ENCODE peak calls at places on chromosomes 2 and 18, in six cellular contexts. C is A549, R is HFFc6, M is body of pancreas, O is left ventricle myocardium inferior, K is breast epithelium. A is an unnamed sample.

GRCh38 chr2:86613515-86613914 is 10.2 kb downstream of the RNF103 start:
- DNase-seq in R (no peak), M (no peak), C (no peak), O (no peak), K (no peak), A (no peak)

GRCh38 chr2:188984126-188984525 is 10.0 kb downstream of the COL3A1 start:
- DNase-seq in M (no peak), O (no peak), C (no peak), R (peak), K (no peak), A (no peak)

GRCh38 chr2:11257078-11257477 is 87.4 kb downstream of the ROCK2 start:
- DNase-seq in R (no peak), C (no peak), M (no peak), O (no peak), K (no peak), A (no peak)

GRCh38 chr2:217076651-217077232 is 216.9 kb upstream of the TNP1 start:
- DNase-seq in O (no peak), C (no peak), K (no peak), M (no peak), R (no peak), A (no peak)

GRCh38 chr2:28750316-28751101 is 1.1 kb upstream of the PPP1CB start:
- DNase-seq in K (no peak), M (peak), R (peak), C (no peak), O (no peak), A (no peak)

GRCh38 chr2:222774941-222775340 is 85.9 kb upstream of the ACSL3 start:
- DNase-seq in M (no peak), K (no peak), O (no peak), R (peak), C (no peak), A (no peak)

GRCh38 chr18:45755936-45756335 is 32.0 kb downstream of the SLC14A1 start:
- DNase-seq in C (no peak), O (no peak), K (peak), R (no peak), M (peak), A (peak)

GRCh38 chr2:173058673-173059072 is 17.0 kb upstream of the MAP3K20 start:
- DNase-seq in C (no peak), O (no peak), M (no peak), R (no peak), K (no peak), A (no peak)

GRCh38 chr2:46873632-46874068 is 42.0 kb downstream of the MCFD2 start:
- DNase-seq in M (peak), K (peak), O (peak), C (peak), R (peak), A (peak)

GRCh38 chr2:181129654-181130053 is 149.2 kb downstream of the UBE2E3 start:
- DNase-seq in M (no peak), R (no peak), O (no peak), K (no peak), C (no peak), A (no peak)

GRCh38 chr2:240957656-240958365 is 40.6 kb upstream of the SNED1 start:
- DNase-seq in M (peak), C (no peak), R (no peak), K (peak), O (no peak), A (peak)

GRCh38 chr2:99571609-99572344 is 82.0 kb upstream of the REV1 start:
- DNase-seq in C (no peak), O (no peak), R (no peak), M (no peak), K (no peak), A (no peak)

GRCh38 chr2:216011320-216011849 is 2.0 kb downstream of the MREG start:
- DNase-seq in R (no peak), C (no peak), O (no peak), K (no peak), M (no peak), A (no peak)

GRCh38 chr18:998976-999375 is 94.3 kb downstream of the ADCYAP1 start:
- DNase-seq in O (no peak), C (no peak), M (no peak), K (no peak), R (no peak), A (no peak)

GRCh38 chr2:234204480-234204879 is 154.0 kb downstream of the SPP2 start:
- DNase-seq in R (no peak), M (no peak), O (no peak), K (no peak), C (peak), A (no peak)

GRCh38 chr2:20454036-20454981 is 7.4 kb downstream of the RHOB start:
- DNase-seq in K (no peak), O (no peak), C (no peak), M (peak), R (no peak), A (no peak)

GRCh38 chr2:140508756-140509155 is 1622.1 kb downstream of the LRP1B start:
- DNase-seq in K (no peak), M (no peak), O (no peak), C (no peak), R (no peak), A (no peak)

GRCh38 chr2:101751875-101752619 is 54.5 kb downstream of the MAP4K4 start:
- DNase-seq in K (no peak), C (no peak), O (no peak), R (no peak), M (no peak), A (no peak)

GRCh38 chr2:1653137-1653789 is 91.1 kb downstream of the PXDN start:
- DNase-seq in C (no peak), O (peak), M (peak), K (peak), R (peak), A (peak)

GRCh38 chr2:45119855-45120254 is 110.6 kb upstream of the SIX2 start:
- DNase-seq in C (no peak), O (no peak), K (no peak), R (peak), M (no peak), A (no peak)

GRCh38 chr2:240620859-240621258 is 4.4 kb upstream of the GPR35 start:
- DNase-seq in O (no peak), M (peak), C (no peak), R (no peak), K (no peak), A (no peak)

GRCh38 chr18:77101410-77102245 is 31.0 kb downstream of the MBP start:
- DNase-seq in M (peak), K (peak), R (peak), O (peak), C (peak), A (peak)
- TF ChIP-seq CTCF in M (no peak), K (no peak), R (no peak), O (no peak), C (no peak), A (no peak)

DNA sequence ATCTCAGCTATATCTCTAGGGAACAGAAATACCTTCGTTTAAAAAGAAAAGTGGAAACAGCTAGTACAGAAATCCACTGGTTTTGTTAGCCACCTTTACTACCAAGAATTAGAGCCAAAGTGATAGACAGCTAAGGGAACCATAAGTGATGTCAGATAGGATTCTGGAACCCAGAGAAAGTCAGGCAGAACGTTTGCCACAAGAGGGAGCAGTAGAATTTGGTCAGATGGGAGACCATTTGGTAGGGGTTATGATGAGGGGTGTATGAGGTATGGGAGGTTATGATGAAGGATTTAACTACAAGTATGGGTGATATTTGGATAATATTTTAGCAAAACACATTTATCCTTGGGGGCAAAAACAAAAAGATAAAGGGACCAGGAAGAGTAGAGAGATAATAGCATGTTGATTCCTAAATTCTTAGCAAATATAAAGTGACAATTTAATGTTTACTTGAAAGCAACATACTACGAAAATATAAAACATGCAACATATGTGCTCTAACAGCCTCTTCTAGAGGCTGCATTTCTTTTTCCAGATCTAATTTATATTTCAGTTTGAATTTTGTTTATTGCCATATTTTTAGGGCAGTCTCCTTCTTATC is 3.3 kb downstream of the SLC8A1 start:
- DNase-seq in O (no peak), R (peak), C (peak), M (no peak), K (no peak), A (no peak)
- TF ChIP-seq CTCF in O (peak), R (peak), C (peak), M (no peak), K (no peak), A (no peak)

DNA sequence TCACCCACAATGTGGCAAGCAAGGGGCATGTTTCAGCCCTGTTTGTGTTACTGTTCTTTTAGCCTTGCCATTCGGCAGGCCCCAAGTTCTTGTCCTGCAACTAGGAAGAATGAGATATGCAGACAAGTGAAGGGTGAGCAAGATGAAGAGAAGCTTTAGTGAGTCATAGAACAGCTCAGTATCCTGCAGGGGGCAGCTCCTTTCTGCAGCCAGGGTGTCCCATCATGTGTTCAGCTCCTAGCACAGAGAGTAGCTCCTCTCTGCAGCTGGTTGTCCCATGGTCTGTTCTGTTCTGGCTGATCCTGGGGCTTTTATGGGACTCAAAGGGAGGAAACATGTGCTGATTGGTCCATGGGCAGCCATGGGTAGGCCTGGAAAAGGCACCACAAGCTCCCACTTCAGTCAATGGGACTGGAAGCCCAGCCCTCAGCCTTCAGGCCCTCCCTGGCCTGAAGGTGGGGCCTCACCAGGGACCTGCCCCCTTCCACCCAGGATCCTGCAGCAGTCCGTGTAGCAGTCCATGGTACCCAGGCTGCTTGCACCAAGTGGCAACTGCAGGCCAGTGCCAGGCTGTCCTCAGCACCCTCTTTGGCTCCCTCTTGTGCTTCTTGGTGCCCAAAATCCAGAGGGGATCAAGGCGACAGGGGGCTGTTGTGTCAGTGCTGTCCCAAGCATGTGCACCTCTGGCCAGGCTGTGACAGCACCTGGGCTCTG is 326.4 kb downstream of the NR4A2 start:
- DNase-seq in M (no peak), O (no peak), K (no peak), C (no peak), R (no peak), A (no peak)
- TF ChIP-seq CTCF in M (no peak), O (no peak), K (no peak), C (no peak), R (no peak), A (no peak)

DNA sequence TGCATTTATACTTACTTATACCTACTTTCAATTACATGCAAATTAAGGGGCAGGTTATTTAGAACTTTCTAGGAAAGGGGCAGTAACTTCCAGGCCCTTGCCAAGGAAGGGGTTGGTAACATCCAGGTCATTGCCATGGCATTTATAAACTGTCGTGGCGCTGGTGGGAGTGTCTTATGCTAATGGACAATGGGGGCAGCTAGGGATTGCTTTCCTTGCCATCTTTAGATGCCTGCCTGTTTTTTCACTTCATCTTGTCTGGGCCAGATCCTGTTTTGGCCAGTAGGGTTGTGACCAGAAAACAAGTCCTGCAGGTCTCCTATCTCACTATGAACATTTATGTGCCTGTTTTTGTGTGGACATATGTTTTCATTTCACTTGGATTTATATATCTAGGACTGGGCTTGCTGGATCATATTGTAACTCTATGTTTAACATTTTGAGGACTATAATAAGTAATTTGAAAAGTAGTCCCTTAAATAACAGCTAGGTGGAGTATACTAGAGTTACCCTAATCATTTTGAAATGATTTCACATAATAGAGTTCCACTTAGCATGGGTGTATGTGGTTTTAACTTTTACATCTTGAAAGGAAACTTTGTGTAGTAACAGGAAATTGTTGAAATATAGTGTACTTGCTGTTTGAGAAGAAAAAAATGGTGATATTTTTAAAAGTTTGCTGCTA is 56.1 kb downstream of the LCLAT1 start:
- DNase-seq in R (no peak), M (no peak), C (no peak), O (no peak), K (no peak), A (no peak)
- TF ChIP-seq CTCF in R (peak), M (peak), C (peak), O (peak), K (no peak), A (no peak)

DNA sequence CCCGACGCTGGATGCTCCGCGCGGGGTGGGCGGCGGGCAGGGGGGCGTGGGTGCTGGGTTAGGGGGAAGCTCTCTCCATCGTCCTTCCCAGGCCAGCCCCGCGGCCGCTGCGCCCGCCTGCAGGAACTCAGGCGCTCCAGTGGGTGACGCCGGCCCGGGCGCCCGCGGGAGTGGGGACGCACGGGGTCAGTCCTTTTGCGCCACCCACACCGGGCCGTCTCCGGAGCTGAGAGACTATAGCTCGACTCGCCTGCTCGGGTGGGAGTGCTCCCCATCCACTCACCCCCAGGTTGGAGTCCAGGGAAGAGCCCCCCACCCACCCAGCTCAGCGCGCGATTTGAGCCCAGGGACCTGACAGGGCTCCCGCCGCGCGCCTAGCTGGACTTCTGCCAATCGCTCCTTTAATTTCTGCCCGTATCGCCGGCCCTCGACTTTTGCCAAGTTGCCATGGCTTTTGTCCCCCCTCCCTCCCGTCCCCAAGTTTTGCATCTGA is 205.6 kb upstream of the SMAD2 start:
- DNase-seq in M (peak), K (no peak), O (peak), C (no peak), R (no peak), A (peak)
- TF ChIP-seq CTCF in M (no peak), K (no peak), O (peak), C (no peak), R (no peak), A (no peak)

DNA sequence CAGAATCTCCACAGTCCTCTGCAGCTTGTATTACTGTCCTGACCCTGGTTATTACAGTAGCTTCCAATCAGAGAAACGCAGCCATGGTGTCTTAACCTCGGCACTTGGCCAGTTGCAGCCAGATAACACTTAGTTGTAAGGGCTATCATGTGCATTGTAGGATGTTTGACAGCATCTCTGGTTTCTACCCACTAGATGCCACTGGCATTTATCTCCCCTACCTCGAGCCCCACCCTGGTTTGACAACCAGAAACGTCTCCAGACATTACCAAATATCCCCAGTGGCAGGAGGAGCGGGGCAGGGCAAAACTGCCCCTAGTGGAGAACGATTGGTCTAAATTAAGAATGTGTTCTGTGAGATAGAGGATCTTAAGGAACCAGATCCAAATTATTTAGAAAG is 13.1 kb downstream of the DSG2 start:
- DNase-seq in M (no peak), K (no peak), C (no peak), O (no peak), R (no peak), A (no peak)
- TF ChIP-seq CTCF in M (no peak), K (no peak), C (peak), O (peak), R (no peak), A (no peak)

DNA sequence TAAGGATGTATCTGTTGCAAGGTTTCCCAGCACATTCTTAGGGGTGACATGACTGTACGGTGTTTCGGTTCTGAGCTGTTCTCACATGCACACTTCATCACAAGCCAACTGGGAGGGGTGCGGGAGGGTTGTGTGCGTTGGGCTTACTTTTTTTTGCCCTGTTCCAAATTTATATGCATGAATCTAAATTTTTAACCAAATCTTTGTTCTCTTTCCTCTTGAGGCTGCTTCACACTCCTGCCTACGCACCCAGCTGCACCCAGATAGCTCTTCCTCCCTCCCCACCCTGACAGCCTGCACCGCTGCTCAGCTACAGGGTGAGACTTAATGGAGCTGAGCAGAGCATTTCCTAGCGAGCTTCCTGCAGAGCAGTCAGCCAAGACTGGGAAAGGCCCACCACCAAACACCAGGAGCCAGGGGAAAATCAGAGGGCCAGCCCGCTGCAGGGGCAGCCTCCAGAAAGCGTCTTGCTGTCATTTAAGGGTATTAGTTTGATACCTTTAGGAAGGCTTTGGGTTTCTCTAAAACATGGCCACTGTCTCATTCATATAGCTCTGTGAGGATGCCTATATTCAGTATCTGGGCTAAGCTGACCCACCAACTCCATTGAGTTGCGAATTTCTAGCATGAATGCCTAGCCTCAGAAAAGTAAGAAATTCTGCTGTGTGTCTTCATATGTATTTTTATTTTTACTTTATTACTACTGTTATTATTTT is 84.5 kb downstream of the POU3F3 start:
- DNase-seq in K (no peak), R (no peak), O (no peak), M (no peak), C (no peak), A (no peak)
- TF ChIP-seq CTCF in K (no peak), R (no peak), O (no peak), M (no peak), C (no peak), A (no peak)

A was measured in lower leg skin.